ENCODE peak calls at places on chromosomes 13 and 19, in five cellular contexts. X is NCI-H1092 treated with DMSO at 0.1 percent for 48 hours; E is activated naive CD8-positive, alpha-beta T cell treated with anti-CD3 and anti-CD28 coated beads, Interleukin-2, amount 50 U/mL, for 24 hours; P is neural progenitor cell; M is hepatocyte. U is an unnamed sample.
A peak's percentile ranks its signal among the peaks of the same experiment; 100 is the strongest.

GRCh38 chr13:20424959-20425358 is 100.7 kb downstream of the CRYL1 start:
- DNase-seq in X (no peak), E (no peak), P (no peak), M (no peak), U (no peak)

GRCh38 chr13:83162493-83162892 is 719.8 kb downstream of the SLITRK1 start:
- DNase-seq in X (no peak), E (no peak), P (peak; percentile 24), M (no peak), U (no peak)

GRCh38 chr19:29811125-29812079 is at the start of gene CCNE1:
- DNase-seq in X (peak; percentile 66), E (peak; percentile 96), P (peak; percentile 93), M (peak; percentile 95), U (peak; percentile 94)

GRCh38 chr19:14114854-14115253 is 2.7 kb downstream of the PRKACA start:
- DNase-seq in X (no peak), E (peak; percentile 72), P (peak; percentile 60), M (no peak), U (peak; percentile 72)

GRCh38 chr19:10517760-10518443 is 655 bp upstream of the S1PR5 start:
- DNase-seq in X (no peak), E (no peak), P (peak; percentile 39), M (peak; percentile 19), U (no peak)

GRCh38 chr19:1149259-1150045 is 24.6 kb downstream of the SBNO2 start:
- DNase-seq in X (no peak), E (no peak), P (no peak), M (no peak), U (no peak)

GRCh38 chr19:49422407-49423277 is 599 bp downstream of the PTH2 start:
- DNase-seq in X (peak; percentile 8), E (peak; percentile 62), P (peak; percentile 92), M (peak; percentile 41), U (no peak)

GRCh38 chr13:80340643-80341097 is 256 bp downstream of the SPRY2 start:
- DNase-seq in X (peak; percentile 81), E (peak; percentile 20), P (no peak), M (no peak), U (peak; percentile 65)

GRCh38 chr13:38624822-38625221 is 62.1 kb upstream of the FREM2 start:
- DNase-seq in X (no peak), E (no peak), P (no peak), M (no peak), U (no peak)

GRCh38 chr19:33052352-33052972 is 12.2 kb downstream of the RHPN2 start:
- DNase-seq in X (no peak), E (no peak), P (no peak), M (peak; percentile 69), U (no peak)

GRCh38 chr19:30719991-30720329 is 347.8 kb downstream of the ZNF536 start:
- DNase-seq in X (no peak), E (no peak), P (no peak), M (no peak), U (no peak)

GRCh38 chr19:42281175-42282035 is 12.4 kb downstream of the CIC start:
- DNase-seq in X (peak; percentile 60), E (peak; percentile 46), P (peak; percentile 58), M (peak; percentile 81), U (peak; percentile 89)

GRCh38 chr19:5292843-5293606 is 47.6 kb downstream of the PTPRS start:
- DNase-seq in X (peak; percentile 42), E (peak; percentile 61), P (peak; percentile 96), M (peak; percentile 89), U (peak; percentile 82)

GRCh38 chr13:24005711-24006281 is 108.5 kb upstream of the C1QTNF9B start:
- DNase-seq in X (no peak), E (no peak), P (no peak), M (no peak), U (no peak)

GRCh38 chr13:27997904-27998522 is 9.5 kb upstream of the URAD start:
- DNase-seq in X (peak; percentile 23), E (no peak), P (peak; percentile 74), M (peak; percentile 72), U (no peak)

GRCh38 chr19:10327793-10328192 is 5.5 kb downstream of the RAVER1 start:
- DNase-seq in X (no peak), E (no peak), P (no peak), M (no peak), U (no peak)

GRCh38 chr19:11166281-11167142 is 10.9 kb upstream of the SPC24 start:
- DNase-seq in X (no peak), E (no peak), P (no peak), M (no peak), U (peak; percentile 82)

GRCh38 chr19:23481043-23481442 is 85.8 kb upstream of the ZNF91 start:
- DNase-seq in X (peak; percentile 1), E (no peak), P (no peak), M (no peak), U (no peak)